ENCODE peak calls at places on chromosome 12, in four cellular contexts. One of them, this sample, is unnamed.

GRCh38 chr12:68236421-68237059 is 10.9 kb upstream of the IL26 start:
- DNase-seq in lung: no peak
- DNase-seq in adrenal gland: no peak
- DNase-seq in GM23338: no peak
- DNase-seq in this sample: peak

GRCh38 chr12:131159660-131160059 is 206.0 kb downstream of the ADGRD1 start:
- DNase-seq in lung: no peak
- DNase-seq in adrenal gland: no peak
- DNase-seq in GM23338: peak
- DNase-seq in this sample: no peak

GRCh38 chr12:132668191-132669088 is 18.7 kb downstream of the POLE start:
- DNase-seq in lung: no peak
- DNase-seq in adrenal gland: no peak
- DNase-seq in GM23338: no peak
- DNase-seq in this sample: no peak

GRCh38 chr12:46702581-46703344 is 123.0 kb downstream of the SLC38A4 start:
- DNase-seq in lung: no peak
- DNase-seq in adrenal gland: no peak
- DNase-seq in GM23338: no peak
- DNase-seq in this sample: no peak

GRCh38 chr12:60210756-60211155 is 614.9 kb downstream of the SLC16A7 start:
- DNase-seq in lung: no peak
- DNase-seq in adrenal gland: no peak
- DNase-seq in GM23338: no peak
- DNase-seq in this sample: no peak

GRCh38 chr12:96212456-96213375 is 18.5 kb downstream of the ELK3 start:
- DNase-seq in lung: no peak
- DNase-seq in adrenal gland: no peak
- DNase-seq in GM23338: no peak
- DNase-seq in this sample: no peak

GRCh38 chr12:41061189-41061588 is 126.9 kb upstream of the PDZRN4 start:
- DNase-seq in lung: no peak
- DNase-seq in adrenal gland: no peak
- DNase-seq in GM23338: no peak
- DNase-seq in this sample: no peak

GRCh38 chr12:1273051-1273450 is 282.0 kb downstream of the ERC1 start:
- DNase-seq in lung: no peak
- DNase-seq in adrenal gland: no peak
- DNase-seq in GM23338: no peak
- DNase-seq in this sample: no peak

GRCh38 chr12:43306066-43306465 is 245.9 kb downstream of the ADAMTS20 start:
- DNase-seq in lung: no peak
- DNase-seq in adrenal gland: no peak
- DNase-seq in GM23338: no peak
- DNase-seq in this sample: no peak

GRCh38 chr12:57234233-57234570 is 4.7 kb downstream of the SHMT2 start:
- DNase-seq in lung: no peak
- DNase-seq in adrenal gland: no peak
- DNase-seq in GM23338: no peak
- DNase-seq in this sample: no peak

GRCh38 chr12:108299980-108300696 is 39.0 kb downstream of the CMKLR1 start:
- DNase-seq in lung: no peak
- DNase-seq in adrenal gland: no peak
- DNase-seq in GM23338: no peak
- DNase-seq in this sample: no peak

GRCh38 chr12:54166543-54167499 is 22.0 kb downstream of the SMUG1 start:
- DNase-seq in lung: no peak
- DNase-seq in adrenal gland: no peak
- DNase-seq in GM23338: no peak
- DNase-seq in this sample: no peak

GRCh38 chr12:119446459-119446858 is 111.9 kb downstream of the CCDC60 start:
- DNase-seq in lung: no peak
- DNase-seq in adrenal gland: no peak
- DNase-seq in GM23338: no peak
- DNase-seq in this sample: no peak

GRCh38 chr12:94101902-94102660 is 46.3 kb upstream of the PLXNC1 start:
- DNase-seq in lung: peak
- DNase-seq in adrenal gland: peak
- DNase-seq in GM23338: peak
- DNase-seq in this sample: peak

GRCh38 chr12:126912111-126912510 is 1354.9 kb upstream of the TMEM132C start:
- DNase-seq in lung: no peak
- DNase-seq in adrenal gland: no peak
- DNase-seq in GM23338: no peak
- DNase-seq in this sample: no peak

GRCh38 chr12:4482936-4483335 is 37.3 kb upstream of the FGF6 start:
- DNase-seq in lung: no peak
- DNase-seq in adrenal gland: no peak
- DNase-seq in GM23338: no peak
- DNase-seq in this sample: no peak

GRCh38 chr12:114141916-114142564 is 175.9 kb upstream of the RBM19 start:
- DNase-seq in lung: no peak
- DNase-seq in adrenal gland: no peak
- DNase-seq in GM23338: peak
- DNase-seq in this sample: no peak

GRCh38 chr12:94855853-94856252 is 147.6 kb downstream of the NDUFA12 start:
- DNase-seq in lung: no peak
- DNase-seq in adrenal gland: no peak
- DNase-seq in GM23338: no peak
- DNase-seq in this sample: no peak

GRCh38 chr12:129964300-129964699 is 60.5 kb upstream of the TMEM132D start:
- DNase-seq in lung: no peak
- DNase-seq in adrenal gland: no peak
- DNase-seq in GM23338: no peak
- DNase-seq in this sample: no peak

GRCh38 chr12:75564821-75565220 is 53.4 kb upstream of the KRR1 start:
- DNase-seq in lung: no peak
- DNase-seq in adrenal gland: no peak
- DNase-seq in GM23338: no peak
- DNase-seq in this sample: no peak

GRCh38 chr12:51071663-51072062 is 11.7 kb downstream of the CSRNP2 start:
- DNase-seq in lung: no peak
- DNase-seq in adrenal gland: no peak
- DNase-seq in GM23338: no peak
- DNase-seq in this sample: no peak

GRCh38 chr12:47900480-47901129 is 4.2 kb downstream of the VDR start:
- DNase-seq in lung: peak
- DNase-seq in adrenal gland: peak
- DNase-seq in GM23338: peak
- DNase-seq in this sample: no peak

GRCh38 chr12:47912575-47912974 is 7.8 kb upstream of the VDR start:
- DNase-seq in lung: no peak
- DNase-seq in adrenal gland: no peak
- DNase-seq in GM23338: no peak
- DNase-seq in this sample: no peak

GRCh38 chr12:34333337-34333736 is 311.0 kb downstream of the ALG10 start:
- DNase-seq in lung: no peak
- DNase-seq in adrenal gland: no peak
- DNase-seq in GM23338: no peak
- DNase-seq in this sample: no peak

GRCh38 chr12:100797786-100798580 is 3.4 kb downstream of the ANO4 start:
- DNase-seq in lung: no peak
- DNase-seq in adrenal gland: no peak
- DNase-seq in GM23338: no peak
- DNase-seq in this sample: no peak

GRCh38 chr12:100797246-100797645 is 2.7 kb downstream of the ANO4 start:
- DNase-seq in lung: no peak
- DNase-seq in adrenal gland: no peak
- DNase-seq in GM23338: peak
- DNase-seq in this sample: no peak

GRCh38 chr12:100798799-100799198 is 4.2 kb downstream of the ANO4 start:
- DNase-seq in lung: no peak
- DNase-seq in adrenal gland: no peak
- DNase-seq in GM23338: no peak
- DNase-seq in this sample: no peak

GRCh38 chr12:100801335-100801734 is 6.8 kb downstream of the ANO4 start:
- DNase-seq in lung: no peak
- DNase-seq in adrenal gland: no peak
- DNase-seq in GM23338: no peak
- DNase-seq in this sample: no peak

DNA sequence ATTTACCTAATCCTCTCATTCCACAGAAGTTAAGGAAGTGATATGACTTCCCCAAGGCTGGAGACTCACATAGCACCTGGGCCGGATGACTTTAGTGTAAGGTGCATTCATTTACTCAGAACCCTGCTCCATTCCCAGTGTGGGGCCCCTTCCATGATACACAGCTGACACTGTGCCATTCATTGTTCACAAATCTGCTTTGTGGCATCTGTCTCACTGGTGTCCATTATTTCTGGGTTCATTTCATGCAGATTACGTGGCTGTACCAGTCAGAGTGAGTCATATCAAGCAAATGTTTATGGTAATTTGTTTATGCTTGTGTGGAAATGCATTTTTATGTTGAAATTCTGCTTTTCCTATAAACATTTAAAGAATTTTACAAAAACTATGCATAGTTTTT is 5.2 kb downstream of the ANO4 start:
- DNase-seq in lung: no peak
- DNase-seq in adrenal gland: no peak
- DNase-seq in GM23338: no peak
- DNase-seq in this sample: no peak
- TF ChIP-seq CTCF in lung: no peak
- TF ChIP-seq CTCF in adrenal gland: no peak
- TF ChIP-seq CTCF in GM23338: no peak
- TF ChIP-seq CTCF in this sample: no peak

DNA sequence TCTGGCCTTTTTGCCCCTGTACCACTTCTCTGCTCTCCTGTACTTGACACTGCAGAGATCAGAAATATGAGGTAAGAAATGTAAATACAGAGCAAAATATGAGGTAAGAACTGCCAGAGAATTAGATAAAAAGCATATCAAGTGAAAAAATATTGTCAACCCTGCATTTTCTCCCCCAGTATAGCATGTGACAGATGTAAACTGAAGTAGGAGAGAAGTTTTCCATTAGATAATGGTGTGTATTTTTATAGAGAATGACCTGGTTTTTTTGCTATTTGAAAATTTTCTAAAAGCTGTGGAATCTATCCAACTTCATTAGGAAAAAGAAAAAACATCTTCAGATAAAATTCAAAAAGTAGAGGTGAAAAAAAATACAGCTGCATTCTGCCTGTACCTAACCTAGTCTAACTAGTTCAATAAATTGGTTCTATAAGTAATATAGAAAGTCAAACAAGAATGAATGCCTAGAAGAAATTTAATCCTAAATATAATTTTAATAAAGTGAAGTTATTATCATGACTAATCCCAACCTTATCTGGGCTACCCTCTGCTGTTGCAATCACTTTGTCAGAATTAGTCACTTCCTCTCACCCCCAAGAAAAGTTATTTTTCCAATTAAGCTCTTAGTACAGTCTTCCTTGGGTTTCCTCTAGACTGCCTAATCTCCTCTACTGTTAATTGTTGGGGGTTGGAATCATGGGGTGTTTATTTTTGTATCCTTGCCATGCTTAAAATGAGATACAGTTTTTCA is 210.0 kb downstream of the RASSF9 start:
- DNase-seq in lung: no peak
- DNase-seq in adrenal gland: peak
- DNase-seq in GM23338: no peak
- DNase-seq in this sample: no peak
- H3K27ac ChIP-seq in lung: no peak
- H3K27ac ChIP-seq in adrenal gland: peak
- H3K27ac ChIP-seq in GM23338: no peak
- H3K27ac ChIP-seq in this sample: no peak

DNA sequence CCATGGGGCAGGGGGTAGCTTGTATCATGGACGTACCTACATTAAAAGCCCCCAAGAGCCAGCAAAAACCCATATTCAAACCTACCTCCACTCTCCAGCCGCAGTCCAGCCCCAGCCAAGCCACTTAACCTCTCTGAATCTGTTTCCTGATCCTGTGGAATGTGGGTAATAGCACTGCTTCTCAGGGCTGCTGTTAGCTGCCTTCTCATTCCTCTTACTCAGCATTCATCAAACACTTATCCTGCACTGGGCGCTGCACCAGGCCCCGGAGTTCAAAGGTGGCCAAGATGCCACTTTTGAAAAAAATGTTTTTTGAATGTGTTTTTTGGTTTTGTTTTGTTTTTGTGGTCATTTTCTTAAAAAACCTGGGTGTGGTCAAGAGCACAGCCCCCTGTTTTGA is 237.4 kb downstream of the CHST11 start:
- DNase-seq in lung: peak
- DNase-seq in adrenal gland: no peak
- DNase-seq in GM23338: no peak
- DNase-seq in this sample: no peak
- TF ChIP-seq CTCF in lung: no peak
- TF ChIP-seq CTCF in adrenal gland: no peak
- TF ChIP-seq CTCF in GM23338: no peak
- TF ChIP-seq CTCF in this sample: no peak

GRCh38 chr12:16297521-16297920 is 20.0 kb upstream of the SLC15A5 start:
- DNase-seq in lung: no peak
- DNase-seq in adrenal gland: no peak
- DNase-seq in GM23338: no peak
- DNase-seq in this sample: no peak
- H3K27ac ChIP-seq in lung: no peak
- H3K27ac ChIP-seq in adrenal gland: no peak
- H3K27ac ChIP-seq in GM23338: no peak
- H3K27ac ChIP-seq in this sample: no peak

DNA sequence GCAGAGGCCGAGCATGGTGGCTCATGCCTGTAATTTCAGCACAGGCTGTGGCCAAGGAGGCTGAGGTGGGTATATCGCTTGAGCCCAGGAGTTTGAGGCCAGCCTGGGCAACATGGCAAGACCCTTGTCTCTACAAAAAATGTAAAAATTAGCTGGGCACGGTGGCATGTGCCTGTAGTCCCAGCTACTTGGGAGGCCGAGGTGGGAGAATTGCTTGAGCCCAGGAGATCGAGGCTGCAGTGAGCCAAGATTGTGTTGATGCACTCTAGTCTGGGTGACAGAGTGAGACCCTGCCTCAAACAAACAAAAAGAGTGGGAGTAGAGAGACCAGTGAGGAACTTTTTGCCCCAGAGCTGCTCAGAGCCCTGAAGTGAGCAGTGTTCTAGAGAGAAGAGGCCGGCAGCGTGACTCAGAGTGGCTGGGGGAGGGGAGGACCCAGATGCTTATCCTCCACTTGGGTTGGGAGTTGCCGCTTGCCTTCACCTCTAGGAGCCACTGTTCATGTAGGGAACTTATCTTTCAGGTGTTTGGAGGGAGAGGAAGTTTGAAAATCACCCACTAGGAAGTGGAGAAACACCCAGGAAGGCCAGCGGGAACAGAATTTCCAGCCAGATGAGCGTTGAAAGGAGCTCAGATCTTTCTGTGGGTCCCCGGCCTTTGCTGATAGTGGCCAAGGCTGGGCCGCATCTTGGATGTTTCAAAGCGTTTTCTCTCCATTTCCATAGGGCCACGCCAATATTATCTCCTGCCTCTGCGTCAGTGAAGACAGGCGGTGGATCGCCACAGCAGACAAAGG is 15.3 kb downstream of the CFAP251 start:
- DNase-seq in lung: peak
- DNase-seq in adrenal gland: peak
- DNase-seq in GM23338: peak
- DNase-seq in this sample: no peak
- TF ChIP-seq CTCF in lung: no peak
- TF ChIP-seq CTCF in adrenal gland: no peak
- TF ChIP-seq CTCF in GM23338: peak
- TF ChIP-seq CTCF in this sample: no peak

This sample was measured in CD4-positive, alpha-beta T cell.